ENCODE peak calls at places on chromosomes 13 and 19, in seven cellular contexts. B, E, C, V, Q, F and M are unnamed samples.

GRCh38 chr13:58376349-58376748 is 744.8 kb downstream of the PCDH17 start:
- DNase-seq in E (no peak), V (no peak), F (no peak), C (no peak), Q (no peak), B (no peak), M (no peak)

GRCh38 chr19:35714601-35715354 is 3.0 kb upstream of the KMT2B start:
- DNase-seq in E (no peak), C (no peak), B (no peak), Q (no peak), F (no peak), V (no peak), M (no peak)

GRCh38 chr13:26488236-26489028 is 69.1 kb upstream of the WASF3 start:
- DNase-seq in V (no peak), F (no peak), E (no peak), C (peak), Q (no peak), B (peak), M (no peak)

GRCh38 chr19:54792814-54793213 is 10.6 kb upstream of the KIR2DL4 start:
- DNase-seq in C (no peak), E (no peak), Q (no peak), V (no peak), B (no peak), F (no peak), M (no peak)

GRCh38 chr19:49165111-49165750 is 7.6 kb downstream of the TRPM4 start:
- DNase-seq in E (no peak), F (no peak), C (no peak), Q (peak), B (no peak), V (peak), M (no peak)

GRCh38 chr13:76848596-76848995 is 37.6 kb downstream of the KCTD12 start:
- DNase-seq in E (no peak), Q (peak), B (no peak), F (no peak), V (no peak), C (peak), M (no peak)

GRCh38 chr13:41740479-41740878 is 220.4 kb downstream of the VWA8 start:
- DNase-seq in F (no peak), B (no peak), V (no peak), E (no peak), C (no peak), Q (no peak), M (no peak)

GRCh38 chr19:11465605-11466004 is 15.2 kb downstream of the ELAVL3 start:
- DNase-seq in Q (no peak), B (no peak), E (no peak), C (no peak), V (no peak), F (no peak), M (no peak)

GRCh38 chr13:114129649-114130062 is 2.8 kb downstream of the RASA3 start:
- DNase-seq in Q (no peak), C (no peak), B (no peak), E (no peak), V (no peak), F (no peak), M (no peak)

GRCh38 chr13:97757807-97758206 is 195.7 kb upstream of the IPO5 start:
- DNase-seq in Q (peak), C (no peak), B (no peak), E (no peak), V (peak), F (no peak), M (no peak)